ENCODE peak calls at places on chromosomes 5 and 9, in eight cellular contexts. U is activated CD8-positive, alpha-beta memory T cell treated with anti-CD3 and anti-CD28 coated beads for 48 hours; I is neural progenitor cell; J is NCI-H1092; P is WTC11; B is fibroblast of the aortic adventitia; Z is T1000; A is stimulated activated naive B cell treated with anti-CD40 and anti-IgM and Interleukin-4, amounts not matched to agents 10 μg/mL and 1 μg/mL and 100 μg/mL, for 72 hours. T is an unnamed sample.

GRCh38 chr5:80254767-80255424 is 952 bp downstream of the SERINC5 start:
- DNase-seq in I (no peak), J (no peak), Z (no peak), B (peak; percentile 35), U (no peak), P (no peak), A (no peak), T (no peak)

GRCh38 chr5:82623094-82623514 is 344.9 kb upstream of the RPS23 start:
- DNase-seq in U (no peak), I (no peak), P (no peak), Z (no peak), J (no peak), A (no peak), B (no peak), T (no peak)

GRCh38 chr5:149913449-149914419 is 30.9 kb downstream of the PDE6A start:
- DNase-seq in B (no peak), U (no peak), Z (no peak), P (no peak), A (no peak), J (no peak), I (peak; percentile 32), T (no peak)

GRCh38 chr5:72209515-72210115 is 102.3 kb downstream of the MAP1B start:
- DNase-seq in Z (peak; percentile 26), P (no peak), A (no peak), U (no peak), I (peak; percentile 60), B (no peak), J (peak; percentile 82), T (no peak)

GRCh38 chr9:136052991-136053756 is 41.9 kb downstream of the NACC2 start:
- DNase-seq in J (peak; percentile 7), U (no peak), A (no peak), B (no peak), Z (no peak), P (no peak), I (peak; percentile 61), T (no peak)

GRCh38 chr5:35815089-35815936 is 41.4 kb upstream of the IL7R start:
- DNase-seq in B (peak; percentile 40), Z (no peak), I (peak; percentile 52), J (peak; percentile 0), P (peak; percentile 30), A (no peak), U (no peak), T (no peak)

GRCh38 chr5:36367524-36367923 is 65.8 kb upstream of the RANBP3L start:
- DNase-seq in P (no peak), I (no peak), A (no peak), U (no peak), B (peak; percentile 85), Z (no peak), J (no peak), T (no peak)

GRCh38 chr5:139214646-139215045 is 16.5 kb upstream of the SIL1 start:
- DNase-seq in U (no peak), B (no peak), J (no peak), I (no peak), Z (no peak), P (no peak), A (no peak), T (no peak)

GRCh38 chr5:176441921-176442323 is 6.3 kb upstream of the FAF2 start:
- DNase-seq in B (peak; percentile 41), Z (no peak), I (peak; percentile 18), J (no peak), P (no peak), A (no peak), U (no peak), T (no peak)

GRCh38 chr5:72172832-72173231 is 65.6 kb downstream of the MAP1B start:
- DNase-seq in Z (no peak), U (no peak), B (no peak), P (no peak), A (no peak), J (no peak), I (no peak), T (no peak)

GRCh38 chr9:117160254-117160653 is 254.6 kb downstream of the ASTN2 start:
- DNase-seq in P (no peak), I (peak; percentile 16), A (no peak), B (no peak), Z (no peak), J (no peak), U (no peak), T (no peak)

GRCh38 chr5:150516011-150516410 is 8.1 kb downstream of the NDST1 start:
- DNase-seq in P (no peak), A (no peak), I (no peak), J (no peak), Z (no peak), U (no peak), B (peak; percentile 87), T (no peak)

GRCh38 chr9:8660383-8660782 is 860.8 kb upstream of the DMAC1 start:
- DNase-seq in B (peak; percentile 93), Z (peak; percentile 4), U (no peak), A (peak; percentile 6), I (no peak), P (no peak), J (no peak), T (no peak)

GRCh38 chr5:39906146-39906545 is 481.4 kb upstream of the DAB2 start:
- DNase-seq in Z (no peak), P (no peak), B (peak; percentile 13), J (no peak), I (no peak), U (no peak), A (no peak), T (no peak)

GRCh38 chr9:69495331-69495730 is 170.3 kb downstream of the ENTREP1 start:
- DNase-seq in J (no peak), P (no peak), A (no peak), B (no peak), Z (no peak), I (peak; percentile 28), U (no peak), T (no peak)

GRCh38 chr5:142810081-142810480 is 39.9 kb downstream of the ARHGAP26 start:
- DNase-seq in J (no peak), I (no peak), B (peak; percentile 43), P (no peak), Z (no peak), U (no peak), A (no peak), T (no peak)

GRCh38 chr5:39005566-39006232 is 68.5 kb downstream of the RICTOR start:
- DNase-seq in P (no peak), B (peak; percentile 32), I (no peak), J (no peak), A (no peak), U (no peak), Z (no peak), T (no peak)

GRCh38 chr9:136567651-136568287 is 21.9 kb upstream of the NOTCH1 start:
- DNase-seq in Z (peak; percentile 46), U (no peak), I (peak; percentile 64), P (peak; percentile 55), J (no peak), A (no peak), B (peak; percentile 60), T (no peak)

GRCh38 chr5:160702856-160703453 is 149.1 kb downstream of the ATP10B start:
- DNase-seq in A (no peak), U (no peak), I (no peak), B (no peak), P (no peak), Z (no peak), J (no peak), T (peak; percentile 28)

GRCh38 chr5:6019612-6020011 is 358.7 kb downstream of the MED10 start:
- DNase-seq in U (no peak), I (no peak), B (no peak), A (no peak), P (no peak), J (no peak), Z (no peak), T (no peak)

GRCh38 chr5:73286891-73287290 is 113.9 kb downstream of the TMEM174 start:
- DNase-seq in A (no peak), I (no peak), P (no peak), Z (no peak), J (no peak), U (no peak), B (peak; percentile 42), T (no peak)

GRCh38 chr5:100520348-100520747 is 14.8 kb upstream of the FAM174A start:
- DNase-seq in I (peak; percentile 19), B (no peak), A (no peak), P (peak; percentile 69), J (no peak), U (no peak), Z (no peak), T (no peak)

GRCh38 chr5:2133080-2133479 is 250.4 kb upstream of the IRX4 start:
- DNase-seq in Z (no peak), U (no peak), A (no peak), J (no peak), I (no peak), B (peak; percentile 13), P (no peak), T (no peak)

GRCh38 chr5:102450313-102450990 is 48.3 kb downstream of the SLCO6A1 start:
- DNase-seq in P (peak; percentile 21), U (no peak), I (peak; percentile 11), Z (peak; percentile 19), A (no peak), J (no peak), B (peak; percentile 2), T (no peak)

GRCh38 chr9:133408042-133408441 is 9.8 kb downstream of the REXO4 start:
- DNase-seq in U (no peak), Z (no peak), I (no peak), P (no peak), A (no peak), J (no peak), B (no peak), T (no peak)

T was measured in GM12878.